ENCODE peak calls at places on chromosome 7, in seven cellular contexts. R is HFFc6; S is heart right ventricle; C is IMR-90; D is fibroblast of pulmonary artery; F is CD8-positive, alpha-beta T cell; H is epithelial cell of proximal tubule. K is an unnamed sample.
A peak's percentile ranks its signal among the peaks of the same experiment; 100 is the strongest.

GRCh38 chr7:90743626-90744025 is 147.5 kb downstream of the CDK14 start:
- DNase-seq in R (no peak), S (no peak), F (no peak), H (no peak), D (no peak), C (no peak), K (no peak)

GRCh38 chr7:128704909-128705308 is 32.8 kb downstream of the GARIN1A start:
- DNase-seq in H (no peak), F (no peak), D (no peak), R (no peak), S (no peak), C (no peak), K (no peak)

GRCh38 chr7:38822556-38822955 is 86.4 kb downstream of the VPS41 start:
- DNase-seq in S (no peak), C (peak; percentile 18), H (no peak), F (no peak), R (no peak), D (no peak), K (peak; percentile 11)

GRCh38 chr7:131231381-131232220 is 96.1 kb upstream of the MKLN1 start:
- DNase-seq in C (peak; percentile 79), R (peak; percentile 4), H (no peak), D (peak; percentile 87), F (peak; percentile 86), S (peak; percentile 23), K (peak; percentile 79)

GRCh38 chr7:142855401-142855743 is 496 bp downstream of the EPHB6 start:
- DNase-seq in F (no peak), H (no peak), S (no peak), R (no peak), D (no peak), C (no peak), K (peak; percentile 10)

GRCh38 chr7:57867884-57868701 is 418.1 kb downstream of the ZNF716 start:
- DNase-seq in S (peak; percentile 13), F (no peak), R (no peak), C (no peak), H (no peak), D (peak; percentile 2), K (no peak)

GRCh38 chr7:8143151-8143874 is 118.7 kb downstream of the ICA1 start:
- DNase-seq in H (no peak), S (no peak), R (no peak), C (no peak), D (no peak), F (no peak), K (no peak)

GRCh38 chr7:157699357-157700013 is 362.7 kb downstream of the DNAJB6 start:
- DNase-seq in S (no peak), D (no peak), F (no peak), C (no peak), H (no peak), R (no peak), K (no peak)

GRCh38 chr7:138125119-138125518 is 48.9 kb downstream of the AKR1D1 start:
- DNase-seq in F (no peak), D (peak; percentile 21), C (no peak), S (no peak), H (no peak), R (peak; percentile 6), K (peak; percentile 10)

GRCh38 chr7:137656227-137656849 is 190.4 kb downstream of the DGKI start:
- DNase-seq in C (peak; percentile 79), H (no peak), R (peak; percentile 68), D (peak; percentile 87), S (peak; percentile 72), F (peak; percentile 36), K (peak; percentile 77)

GRCh38 chr7:130904031-130904757 is 170.2 kb upstream of the KLF14 start:
- DNase-seq in H (peak; percentile 95), C (peak; percentile 93), R (peak; percentile 98), S (no peak), D (peak; percentile 94), F (no peak), K (peak; percentile 97)

GRCh38 chr7:105937411-105937810 is 25.7 kb upstream of the CDHR3 start:
- DNase-seq in F (no peak), H (no peak), R (no peak), D (no peak), C (no peak), S (no peak), K (no peak)

GRCh38 chr7:151167197-151167911 is at the start of gene GBX1:
- DNase-seq in S (no peak), H (no peak), R (no peak), C (no peak), D (no peak), F (no peak), K (peak; percentile 5)

GRCh38 chr7:124603066-124603465 is 162.5 kb downstream of the GPR37 start:
- DNase-seq in C (peak; percentile 47), F (no peak), D (no peak), H (no peak), R (no peak), S (no peak), K (peak; percentile 12)

GRCh38 chr7:34740840-34741239 is 82.8 kb downstream of the NPSR1 start:
- DNase-seq in H (no peak), D (no peak), R (no peak), C (no peak), F (no peak), S (no peak), K (no peak)

GRCh38 chr7:6258440-6259182 is 13.8 kb downstream of the CYTH3 start:
- DNase-seq in C (peak; percentile 79), H (no peak), S (no peak), D (peak; percentile 94), R (peak; percentile 84), F (no peak), K (peak; percentile 93)

GRCh38 chr7:51034531-51035264 is 252.0 kb upstream of the GRB10 start:
- DNase-seq in R (peak; percentile 83), H (no peak), C (peak; percentile 76), S (no peak), F (no peak), D (peak; percentile 46), K (peak; percentile 69)

GRCh38 chr7:15780271-15780670 is 93.8 kb upstream of the MEOX2 start:
- DNase-seq in S (no peak), D (peak; percentile 81), F (no peak), R (peak; percentile 63), H (peak; percentile 63), C (peak; percentile 10), K (peak; percentile 48)

GRCh38 chr7:42247301-42247700 is 10.3 kb upstream of the GLI3 start:
- DNase-seq in H (peak; percentile 61), C (peak; percentile 74), R (peak; percentile 64), F (no peak), S (no peak), D (peak; percentile 76), K (peak; percentile 45)

GRCh38 chr7:42144253-42145002 is 92.6 kb downstream of the GLI3 start:
- DNase-seq in C (peak; percentile 29), F (no peak), D (peak; percentile 44), S (no peak), H (no peak), R (no peak), K (peak; percentile 57)

GRCh38 chr7:107999814-108000560 is 3.0 kb downstream of the LAMB1 start:
- DNase-seq in D (no peak), R (peak; percentile 28), S (no peak), C (peak; percentile 60), H (no peak), F (no peak), K (peak; percentile 58)

GRCh38 chr7:111009641-111010040 is 81.3 kb upstream of the LRRN3 start:
- DNase-seq in S (no peak), F (no peak), C (no peak), H (no peak), R (no peak), D (no peak), K (no peak)

GRCh38 chr7:21256310-21256877 is 171.5 kb upstream of the SP4 start:
- DNase-seq in D (peak; percentile 69), H (no peak), F (no peak), S (no peak), R (peak; percentile 18), C (peak; percentile 38), K (peak; percentile 56)

GRCh38 chr7:111180273-111180814 is 89.4 kb downstream of the LRRN3 start:
- DNase-seq in F (no peak), D (no peak), S (no peak), R (no peak), C (no peak), H (no peak), K (no peak)

GRCh38 chr7:50818324-50818723 is 35.6 kb upstream of the GRB10 start:
- DNase-seq in R (no peak), H (no peak), D (no peak), S (no peak), F (no peak), C (no peak), K (no peak)

GRCh38 chr7:106064836-106065559 is 47.1 kb downstream of the SYPL1 start:
- DNase-seq in R (peak; percentile 96), H (peak; percentile 90), C (peak; percentile 88), D (peak; percentile 96), F (no peak), S (peak; percentile 80), K (peak; percentile 83)

GRCh38 chr7:21044384-21044783 is 257.7 kb upstream of the SP8 start:
- DNase-seq in C (no peak), D (no peak), S (no peak), R (no peak), F (no peak), H (no peak), K (no peak)

GRCh38 chr7:66413379-66414114 is 208.4 kb downstream of the TPST1 start:
- DNase-seq in F (peak; percentile 91), C (peak; percentile 25), S (peak; percentile 83), D (peak; percentile 83), R (no peak), H (no peak), K (peak; percentile 75)
- TF ChIP-seq CTCF in F (peak; percentile 50), C (no peak), S (no peak), D (peak; percentile 46), R (peak; percentile 25), H (peak; percentile 55), K (peak; percentile 31)

GRCh38 chr7:53358301-53358700 is 322.9 kb downstream of the POM121L12 start:
- DNase-seq in F (no peak), D (no peak), S (no peak), R (no peak), C (no peak), H (no peak), K (no peak)
- TF ChIP-seq CTCF in F (no peak), D (no peak), S (no peak), R (no peak), C (no peak), H (peak; percentile 17), K (no peak)

DNA sequence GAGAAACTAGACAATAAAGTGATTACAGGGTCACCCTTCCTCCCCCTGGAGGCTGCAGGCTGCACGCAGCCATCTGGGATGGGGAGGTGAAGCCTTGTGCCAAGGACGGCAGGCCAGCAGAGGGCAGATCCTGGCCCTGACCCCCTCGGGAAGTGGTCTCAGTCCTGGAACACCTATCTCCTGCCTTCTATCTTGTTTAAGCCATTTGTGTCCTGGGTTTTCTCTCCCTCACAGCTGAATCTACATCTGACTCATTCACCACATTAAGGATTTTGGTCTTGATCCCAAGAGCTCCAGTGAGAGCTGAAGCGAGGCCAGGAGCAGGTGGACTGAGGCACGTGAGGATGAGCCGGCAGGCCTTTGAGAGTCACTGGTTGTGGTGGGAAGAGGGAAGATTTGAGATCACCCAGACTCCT is 16.4 kb upstream of the PARP12 start:
- DNase-seq in H (no peak), R (peak; percentile 57), S (no peak), D (peak; percentile 31), F (no peak), C (peak; percentile 83), K (peak; percentile 45)
- TF ChIP-seq CTCF in H (peak; percentile 47), R (peak; percentile 40), S (no peak), D (peak; percentile 38), F (no peak), C (peak; percentile 18), K (peak; percentile 35)

DNA sequence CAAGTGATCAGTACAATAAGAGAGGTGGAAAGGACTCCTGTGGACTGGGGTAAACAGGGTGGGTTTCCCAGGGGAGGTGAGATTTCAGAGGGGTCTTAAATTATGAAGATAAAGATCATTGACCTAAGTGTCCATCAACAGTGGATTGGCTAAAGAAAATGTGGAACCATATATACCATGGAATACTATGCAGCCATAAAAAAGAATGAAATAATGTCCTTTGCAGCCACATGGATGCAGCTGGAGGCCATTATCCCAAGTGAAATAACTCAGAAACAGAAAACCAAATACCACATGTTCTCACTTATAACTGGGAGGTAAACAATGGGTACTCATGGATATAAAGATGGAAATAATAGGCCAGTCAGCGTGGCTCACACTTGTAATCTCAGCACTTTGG is 28.9 kb upstream of the CUX1 start:
- DNase-seq in R (no peak), C (no peak), D (no peak), F (no peak), S (no peak), H (no peak), K (no peak)
- TF ChIP-seq CTCF in R (no peak), C (no peak), D (no peak), F (no peak), S (no peak), H (no peak), K (no peak)